ENCODE peak calls at places on chromosome 10, in seven cellular contexts. One of them, this sample, is unnamed.

GRCh38 chr10:112969542-112969941 is 19.5 kb downstream of the TCF7L2 start:
- DNase-seq in GM12878: no peak
- DNase-seq in HCT116: no peak
- DNase-seq in HepG2: peak
- DNase-seq in H1: no peak
- DNase-seq in SK-N-SH: no peak
- DNase-seq in K562: no peak
- DNase-seq in this sample: no peak

GRCh38 chr10:43939939-43940810 is 291.5 kb upstream of the ZNF32 start:
- DNase-seq in HCT116: no peak
- DNase-seq in H1: no peak
- DNase-seq in SK-N-SH: peak
- DNase-seq in K562: no peak
- DNase-seq in GM12878: no peak
- DNase-seq in HepG2: no peak
- DNase-seq in this sample: no peak

GRCh38 chr10:52526251-52526823 is 212.3 kb downstream of the DKK1 start:
- DNase-seq in H1: no peak
- DNase-seq in K562: no peak
- DNase-seq in SK-N-SH: no peak
- DNase-seq in GM12878: no peak
- DNase-seq in HepG2: no peak
- DNase-seq in HCT116: no peak
- DNase-seq in this sample: no peak

GRCh38 chr10:67140641-67141040 is 214.8 kb downstream of the LRRTM3 start:
- DNase-seq in GM12878: no peak
- DNase-seq in HepG2: no peak
- DNase-seq in HCT116: no peak
- DNase-seq in H1: no peak
- DNase-seq in K562: no peak
- DNase-seq in SK-N-SH: no peak
- DNase-seq in this sample: no peak

GRCh38 chr10:83666762-83667161 is 472.5 kb upstream of the GHITM start:
- DNase-seq in K562: no peak
- DNase-seq in HepG2: no peak
- DNase-seq in SK-N-SH: no peak
- DNase-seq in HCT116: no peak
- DNase-seq in GM12878: no peak
- DNase-seq in H1: no peak
- DNase-seq in this sample: no peak

GRCh38 chr10:35420044-35420443 is 83.7 kb downstream of the CCNY start:
- DNase-seq in H1: no peak
- DNase-seq in K562: no peak
- DNase-seq in HepG2: no peak
- DNase-seq in GM12878: no peak
- DNase-seq in SK-N-SH: no peak
- DNase-seq in HCT116: no peak
- DNase-seq in this sample: no peak

GRCh38 chr10:96319754-96320514 is 15.7 kb downstream of the DNTT start:
- DNase-seq in HepG2: no peak
- DNase-seq in H1: no peak
- DNase-seq in SK-N-SH: no peak
- DNase-seq in HCT116: no peak
- DNase-seq in GM12878: no peak
- DNase-seq in K562: peak
- DNase-seq in this sample: no peak

GRCh38 chr10:13812804-13813203 is 226.0 kb downstream of the PRPF18 start:
- DNase-seq in SK-N-SH: no peak
- DNase-seq in H1: no peak
- DNase-seq in HCT116: no peak
- DNase-seq in HepG2: no peak
- DNase-seq in GM12878: no peak
- DNase-seq in K562: peak
- DNase-seq in this sample: no peak

GRCh38 chr10:3067045-3067858 is at the start of gene PFKP:
- DNase-seq in H1: peak
- DNase-seq in HCT116: no peak
- DNase-seq in K562: peak
- DNase-seq in GM12878: no peak
- DNase-seq in SK-N-SH: peak
- DNase-seq in HepG2: no peak
- DNase-seq in this sample: peak

GRCh38 chr10:104472505-104472904 is 118.9 kb downstream of the CFAP58 start:
- DNase-seq in H1: no peak
- DNase-seq in HepG2: no peak
- DNase-seq in K562: no peak
- DNase-seq in GM12878: no peak
- DNase-seq in SK-N-SH: no peak
- DNase-seq in HCT116: peak
- DNase-seq in this sample: peak

GRCh38 chr10:131512852-131513251 is 201.3 kb upstream of the TCERG1L start:
- DNase-seq in SK-N-SH: peak
- DNase-seq in HepG2: no peak
- DNase-seq in HCT116: no peak
- DNase-seq in H1: no peak
- DNase-seq in K562: no peak
- DNase-seq in GM12878: no peak
- DNase-seq in this sample: no peak

GRCh38 chr10:18918545-18918944 is 130.1 kb upstream of the MALRD1 start:
- DNase-seq in HepG2: no peak
- DNase-seq in K562: no peak
- DNase-seq in SK-N-SH: no peak
- DNase-seq in GM12878: no peak
- DNase-seq in HCT116: no peak
- DNase-seq in H1: no peak
- DNase-seq in this sample: no peak

GRCh38 chr10:44990965-44991364 is 9.8 kb upstream of the ZNF22 start:
- DNase-seq in H1: no peak
- DNase-seq in K562: no peak
- DNase-seq in SK-N-SH: no peak
- DNase-seq in HepG2: no peak
- DNase-seq in HCT116: no peak
- DNase-seq in GM12878: no peak
- DNase-seq in this sample: no peak

GRCh38 chr10:44988957-44989620 is 10.5 kb upstream of the DEPP1 start:
- DNase-seq in SK-N-SH: no peak
- DNase-seq in K562: no peak
- DNase-seq in HepG2: no peak
- DNase-seq in H1: peak
- DNase-seq in GM12878: no peak
- DNase-seq in HCT116: no peak
- DNase-seq in this sample: no peak

GRCh38 chr10:44991571-44991970 is 9.2 kb upstream of the ZNF22 start:
- DNase-seq in SK-N-SH: no peak
- DNase-seq in HepG2: no peak
- DNase-seq in K562: no peak
- DNase-seq in H1: no peak
- DNase-seq in HCT116: no peak
- DNase-seq in GM12878: no peak
- DNase-seq in this sample: no peak

GRCh38 chr10:44989621-44990301 is 11.0 kb upstream of the ZNF22 start:
- DNase-seq in HepG2: no peak
- DNase-seq in HCT116: no peak
- DNase-seq in GM12878: no peak
- DNase-seq in SK-N-SH: no peak
- DNase-seq in H1: peak
- DNase-seq in K562: no peak
- DNase-seq in this sample: no peak

DNA sequence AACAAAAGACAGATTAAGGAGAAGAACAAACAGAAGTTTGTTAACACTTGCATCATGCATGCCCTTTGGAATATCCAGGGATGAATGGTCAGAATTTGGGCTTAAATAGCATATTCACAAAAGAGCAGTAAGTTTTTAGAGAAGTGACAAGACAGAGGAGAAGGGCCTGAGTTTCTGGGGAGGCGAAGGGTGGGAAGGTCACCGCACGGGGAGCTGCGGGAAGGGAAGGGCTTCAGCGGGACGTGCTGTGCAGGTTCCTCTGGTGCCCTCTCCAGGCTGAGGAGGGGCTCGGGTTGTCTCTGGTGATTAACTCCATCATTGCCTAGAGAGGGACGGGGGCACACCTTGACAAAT is 10.4 kb upstream of the ZNF22 start:
- DNase-seq in H1: peak
- DNase-seq in SK-N-SH: no peak
- DNase-seq in HepG2: peak
- DNase-seq in K562: peak
- DNase-seq in GM12878: no peak
- DNase-seq in HCT116: no peak
- DNase-seq in this sample: peak
- TF ChIP-seq JUND in H1: no peak
- TF ChIP-seq JUND in SK-N-SH: no peak
- TF ChIP-seq JUND in HepG2: no peak
- TF ChIP-seq JUND in K562: no peak
- TF ChIP-seq JUND in GM12878: no peak
- TF ChIP-seq JUND in HCT116: no peak
- TF ChIP-seq JUND in this sample: no peak

DNA sequence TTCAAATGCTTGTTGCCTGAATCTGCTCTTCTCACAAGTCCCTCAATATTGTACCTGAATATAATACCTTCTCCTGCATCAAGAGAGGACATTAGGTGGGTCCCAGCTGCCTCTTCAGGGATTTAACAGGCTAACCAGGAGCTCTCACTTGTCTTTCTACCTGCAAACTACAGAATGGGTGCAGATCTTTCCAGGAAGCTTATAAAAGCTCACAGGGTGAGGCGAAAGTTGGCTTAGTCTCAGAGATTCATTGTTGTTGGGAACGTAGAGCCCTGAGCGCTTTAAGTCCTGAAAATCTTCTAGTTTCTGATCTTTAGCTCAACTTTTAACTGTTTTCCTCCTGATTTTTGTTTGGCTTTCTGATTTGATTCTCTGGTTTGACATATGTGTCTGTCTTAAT is 25.0 kb downstream of the PLAU start:
- DNase-seq in HCT116: no peak
- DNase-seq in K562: no peak
- DNase-seq in HepG2: no peak
- DNase-seq in GM12878: no peak
- DNase-seq in SK-N-SH: no peak
- DNase-seq in H1: no peak
- DNase-seq in this sample: no peak
- TF ChIP-seq JUND in HCT116: no peak
- TF ChIP-seq JUND in K562: no peak
- TF ChIP-seq JUND in HepG2: no peak
- TF ChIP-seq JUND in GM12878: no peak
- TF ChIP-seq JUND in SK-N-SH: no peak
- TF ChIP-seq JUND in H1: no peak
- TF ChIP-seq JUND in this sample: no peak

DNA sequence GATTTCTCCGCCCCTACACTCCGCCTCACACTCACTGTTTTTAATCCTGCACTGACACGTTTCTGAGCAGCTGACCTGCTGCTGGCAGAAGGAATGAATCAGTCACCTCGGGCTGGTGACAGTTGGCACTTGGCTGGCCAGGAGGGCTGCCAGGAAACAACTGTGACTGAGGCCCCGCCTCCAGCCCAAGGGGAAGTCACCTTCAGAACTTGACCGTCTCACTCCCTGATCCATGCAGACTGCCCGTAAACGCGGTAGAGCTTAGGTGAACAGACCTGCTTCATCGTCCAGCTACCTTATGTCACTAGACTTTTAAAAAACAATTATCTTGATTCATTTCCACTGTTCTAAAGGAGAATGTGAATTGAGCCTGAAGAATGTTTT is 107.5 kb downstream of the DOCK1 start:
- DNase-seq in K562: no peak
- DNase-seq in HepG2: no peak
- DNase-seq in HCT116: peak
- DNase-seq in GM12878: no peak
- DNase-seq in H1: no peak
- DNase-seq in SK-N-SH: no peak
- DNase-seq in this sample: peak
- TF ChIP-seq JUND in K562: no peak
- TF ChIP-seq JUND in HepG2: no peak
- TF ChIP-seq JUND in HCT116: peak
- TF ChIP-seq JUND in GM12878: no peak
- TF ChIP-seq JUND in H1: no peak
- TF ChIP-seq JUND in SK-N-SH: no peak
- TF ChIP-seq JUND in this sample: no peak

GRCh38 chr10:47042199-47042473 is 130.9 kb downstream of the PTPN20 start:
- DNase-seq in H1: no peak
- DNase-seq in HCT116: no peak
- DNase-seq in GM12878: no peak
- DNase-seq in K562: no peak
- DNase-seq in SK-N-SH: no peak
- DNase-seq in HepG2: no peak
- DNase-seq in this sample: no peak
- TF ChIP-seq JUND in H1: no peak
- TF ChIP-seq JUND in HCT116: no peak
- TF ChIP-seq JUND in GM12878: no peak
- TF ChIP-seq JUND in K562: no peak
- TF ChIP-seq JUND in SK-N-SH: no peak
- TF ChIP-seq JUND in HepG2: no peak
- TF ChIP-seq JUND in this sample: no peak